ENCODE peak calls at places on chromosomes 5 and 9, in seven cellular contexts. J, L, Q, G, R, P and V are unnamed samples.
A peak's percentile ranks its signal among the peaks of the same experiment; 100 is the strongest.

GRCh38 chr9:4301971-4302427 is 2.1 kb upstream of the GLIS3 start:
- DNase-seq in J (peak; percentile 12), L (peak; percentile 87), Q (peak; percentile 96), G (no peak), R (no peak), P (no peak), V (peak; percentile 82)

GRCh38 chr5:160508780-160509361 is 87.2 kb downstream of the PTTG1 start:
- DNase-seq in J (peak; percentile 63), L (peak; percentile 91), Q (peak; percentile 83), G (peak; percentile 78), R (peak; percentile 85), P (peak; percentile 75), V (peak; percentile 94)

GRCh38 chr5:146185161-146185560 is 2.7 kb upstream of the LARS1 start:
- DNase-seq in J (no peak), L (peak; percentile 31), Q (peak; percentile 23), G (no peak), R (no peak), P (no peak), V (no peak)

GRCh38 chr9:115614931-115615401 is 497.0 kb upstream of the TNC start:
- DNase-seq in J (no peak), L (peak; percentile 10), Q (peak; percentile 45), G (no peak), R (no peak), P (no peak), V (peak; percentile 35)

GRCh38 chr5:102867999-102868662 is 113.0 kb downstream of the PAM start:
- DNase-seq in J (no peak), L (no peak), Q (peak; percentile 41), G (no peak), R (no peak), P (no peak), V (peak; percentile 39)

GRCh38 chr5:67963789-67964519 is 251.6 kb upstream of the PIK3R1 start:
- DNase-seq in J (no peak), L (no peak), Q (no peak), G (no peak), R (no peak), P (no peak), V (no peak)

GRCh38 chr9:129122133-129122532 is 10.9 kb downstream of the PTPA start:
- DNase-seq in J (no peak), L (no peak), Q (no peak), G (no peak), R (no peak), P (no peak), V (no peak)

GRCh38 chr5:119913425-119913824 is 284.1 kb downstream of the FAM170A start:
- DNase-seq in J (no peak), L (no peak), Q (no peak), G (no peak), R (peak; percentile 61), P (no peak), V (no peak)

GRCh38 chr5:138603521-138603920 is 28.3 kb upstream of the HSPA9 start:
- DNase-seq in J (no peak), L (no peak), Q (peak; percentile 67), G (no peak), R (no peak), P (no peak), V (peak; percentile 57)

GRCh38 chr9:78295731-78296130 is 1.2 kb upstream of the PSAT1 start:
- DNase-seq in J (no peak), L (no peak), Q (no peak), G (no peak), R (peak; percentile 39), P (no peak), V (peak; percentile 43)

GRCh38 chr9:107484117-107484723 is 5.3 kb downstream of the KLF4 start:
- DNase-seq in J (peak; percentile 55), L (peak; percentile 74), Q (peak; percentile 81), G (peak; percentile 41), R (peak; percentile 57), P (peak; percentile 66), V (peak; percentile 89)

GRCh38 chr9:33157960-33158359 is 9.2 kb downstream of the B4GALT1 start:
- DNase-seq in J (no peak), L (no peak), Q (no peak), G (no peak), R (no peak), P (no peak), V (peak; percentile 42)

GRCh38 chr5:10789021-10789420 is 28.0 kb upstream of the DAP start:
- DNase-seq in J (peak; percentile 11), L (peak; percentile 47), Q (peak; percentile 92), G (no peak), R (no peak), P (no peak), V (peak; percentile 79)

GRCh38 chr5:71537681-71538080 is 49.5 kb upstream of the MCCC2 start:
- DNase-seq in J (no peak), L (no peak), Q (no peak), G (no peak), R (peak; percentile 64), P (no peak), V (no peak)

GRCh38 chr9:89439571-89439970 is 58.3 kb downstream of the SEMA4D start:
- DNase-seq in J (no peak), L (no peak), Q (no peak), G (no peak), R (no peak), P (no peak), V (no peak)

GRCh38 chr9:89441655-89441970 is 56.3 kb downstream of the SEMA4D start:
- DNase-seq in J (no peak), L (no peak), Q (no peak), G (no peak), R (no peak), P (no peak), V (no peak)

GRCh38 chr9:89440046-89440445 is 57.9 kb downstream of the SEMA4D start:
- DNase-seq in J (no peak), L (no peak), Q (no peak), G (no peak), R (no peak), P (no peak), V (no peak)

GRCh38 chr9:89440951-89441654 is 56.8 kb downstream of the SEMA4D start:
- DNase-seq in J (no peak), L (no peak), Q (no peak), G (no peak), R (no peak), P (no peak), V (no peak)

GRCh38 chr9:89440548-89440947 is 57.4 kb downstream of the SEMA4D start:
- DNase-seq in J (no peak), L (no peak), Q (no peak), G (no peak), R (no peak), P (no peak), V (no peak)
- H3K4me1 ChIP-seq in J (no peaks in the 10 kb centered on the region), L (peaks cover 4% of the 10 kb centered on the region), Q (peaks cover 10% of the 10 kb centered on the region), G (peaks cover 21% of the 10 kb centered on the region), R (no peaks in the 10 kb centered on the region), P (peaks cover 16% of the 10 kb centered on the region), V (no peaks in the 10 kb centered on the region)

DNA sequence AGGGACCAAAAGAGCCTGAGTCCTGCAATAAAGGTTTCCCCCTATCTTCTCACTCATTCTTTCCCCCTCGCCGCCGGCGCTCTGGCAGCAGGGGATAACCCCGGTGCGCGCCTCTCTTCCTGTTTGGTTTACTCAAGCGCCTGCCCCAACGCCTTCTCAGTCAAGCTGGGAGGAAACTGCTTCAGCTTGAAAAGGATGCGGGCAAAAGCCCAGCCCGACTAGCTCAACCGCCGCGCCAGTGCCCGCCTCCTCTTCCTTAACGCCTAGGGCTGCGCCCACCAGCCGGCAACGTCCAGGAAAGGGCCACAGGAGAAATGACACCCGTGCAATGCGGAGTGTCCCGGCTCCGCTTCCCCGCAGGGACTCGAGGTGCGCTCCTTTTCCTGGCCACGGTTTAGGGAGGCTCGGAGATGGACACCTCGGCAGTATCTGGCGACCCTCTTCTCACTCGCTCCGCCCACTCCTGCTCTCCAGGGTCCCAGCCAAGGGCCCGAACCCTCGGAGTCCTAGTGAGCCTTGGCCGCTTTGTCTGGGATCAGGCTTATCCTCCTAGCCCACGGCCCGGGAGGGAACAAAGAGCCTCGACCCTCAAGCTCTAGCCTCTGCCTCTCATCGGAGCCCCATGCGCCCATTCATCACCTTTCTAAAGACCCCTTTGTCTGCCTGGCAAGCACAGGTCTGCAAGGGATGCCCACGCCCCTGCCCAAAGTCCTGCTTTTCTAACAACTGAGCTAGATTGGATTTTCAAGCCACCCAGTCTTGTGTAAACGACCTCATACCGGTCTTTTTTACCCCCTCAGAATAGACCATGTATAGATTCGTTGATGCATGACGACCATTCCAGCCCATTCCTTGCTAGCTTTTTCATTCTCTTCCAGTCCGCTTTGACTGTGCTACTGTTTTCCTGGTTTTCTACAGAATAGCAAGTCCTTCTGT is 2.0 kb downstream of the ST8SIA4 start:
- DNase-seq in J (peak; percentile 76), L (peak; percentile 68), Q (peak; percentile 15), G (peak; percentile 56), R (peak; percentile 91), P (peak; percentile 48), V (peak; percentile 51)
- H3K4me1 ChIP-seq in J (no peaks in the 10 kb centered on the region), L (peaks cover 26% of the 10 kb centered on the region), Q (no peaks in the 10 kb centered on the region), G (peaks cover 4% of the 10 kb centered on the region), R (no peaks in the 10 kb centered on the region), P (no peaks in the 10 kb centered on the region), V (peaks cover 41% of the 10 kb centered on the region)

DNA sequence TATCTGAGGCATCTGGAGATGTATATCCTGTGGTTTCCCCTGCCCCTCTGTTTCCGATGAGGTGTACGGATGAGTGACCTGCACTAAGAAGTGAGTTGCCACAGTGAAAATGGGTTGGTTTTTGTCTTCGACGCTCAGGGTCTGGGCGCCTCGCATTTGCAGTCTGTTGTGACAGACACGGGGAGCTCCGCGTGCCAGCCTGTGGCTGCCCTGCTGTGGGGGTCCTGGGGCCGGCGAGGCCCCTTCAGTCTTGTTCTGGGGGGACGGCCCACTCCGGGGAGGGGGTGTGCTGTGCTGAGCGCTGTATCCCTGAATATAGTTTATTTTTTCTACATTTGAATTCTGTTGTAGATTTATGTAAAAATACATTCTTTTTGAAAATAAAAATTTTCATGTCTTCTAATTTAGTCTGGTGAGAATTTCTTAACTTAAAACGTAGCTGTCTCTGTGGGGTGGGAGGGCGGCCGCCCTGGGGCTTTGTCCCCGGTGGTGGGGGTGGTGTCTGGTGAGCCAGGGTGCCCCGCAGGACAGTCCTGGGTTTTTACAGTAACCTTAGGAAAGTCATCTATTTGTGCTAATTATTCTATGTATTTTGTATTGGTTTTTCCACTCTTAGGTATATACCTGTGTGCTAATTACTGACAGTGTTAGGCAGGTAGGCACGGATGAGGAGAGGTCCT is 4.7 kb downstream of the RNU6ATAC start:
- DNase-seq in J (no peak), L (no peak), Q (no peak), G (no peak), R (no peak), P (no peak), V (no peak)
- H3K4me1 ChIP-seq in J (peaks cover 7% of the 10 kb centered on the region), L (no peaks in the 10 kb centered on the region), Q (no peaks in the 10 kb centered on the region), G (peaks cover 3% of the 10 kb centered on the region), R (no peaks in the 10 kb centered on the region), P (no peaks in the 10 kb centered on the region), V (no peaks in the 10 kb centered on the region)

DNA sequence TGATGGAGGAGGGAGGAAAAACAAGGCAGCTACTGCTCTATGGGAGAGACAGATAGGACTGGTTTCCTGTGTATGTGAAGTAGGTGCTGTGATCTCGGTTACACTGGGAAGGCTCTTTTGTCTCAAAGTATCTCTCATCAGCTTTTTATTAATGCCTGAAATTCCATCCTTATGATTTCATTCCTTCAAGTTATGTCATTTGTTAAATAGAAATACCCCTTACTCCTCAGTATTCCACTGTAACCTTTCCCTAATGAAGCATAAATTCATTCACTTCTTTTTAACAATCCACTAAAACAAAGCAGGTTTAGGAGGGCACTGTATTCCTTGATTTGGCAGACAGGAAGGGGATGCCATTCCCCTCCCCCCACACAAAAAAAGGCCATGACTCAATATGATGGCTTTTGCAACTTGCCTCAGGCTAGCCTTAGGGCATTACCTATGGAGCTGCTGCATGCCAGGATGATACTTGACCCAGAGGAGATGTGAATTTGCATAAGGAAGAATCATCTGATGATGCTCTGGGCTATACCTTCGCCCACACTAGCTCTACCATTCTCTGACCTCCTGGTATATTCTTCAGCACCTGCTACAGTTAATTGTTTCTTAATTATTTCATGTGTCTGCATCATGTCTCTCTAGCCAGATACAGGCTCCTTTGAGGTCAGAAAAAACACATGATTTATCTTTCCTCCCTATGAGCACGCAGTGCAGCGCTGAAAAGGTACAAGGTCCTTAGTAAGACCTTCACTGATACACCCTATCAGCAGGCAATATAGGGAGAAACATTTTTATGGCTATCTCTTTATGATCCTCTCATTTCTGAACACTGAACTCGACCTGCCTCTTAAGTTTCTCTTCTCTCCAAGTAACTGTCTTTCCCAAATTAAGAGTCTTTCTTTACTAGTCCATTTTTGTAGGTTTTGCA is 26.3 kb downstream of the NR3C1 start:
- DNase-seq in J (no peak), L (peak; percentile 78), Q (peak; percentile 59), G (no peak), R (peak; percentile 63), P (no peak), V (no peak)
- H3K4me1 ChIP-seq in J (no peaks in the 10 kb centered on the region), L (peaks cover 32% of the 10 kb centered on the region), Q (peaks cover 6% of the 10 kb centered on the region), G (no peaks in the 10 kb centered on the region), R (no peaks in the 10 kb centered on the region), P (no peaks in the 10 kb centered on the region), V (peaks cover 10% of the 10 kb centered on the region)